ENCODE peak calls at places on chromosomes 16 and 17, in four cellular contexts. One of them, this sample, is unnamed.
A peak's percentile ranks its signal among the peaks of the same experiment; 100 is the strongest.

GRCh38 chr16:67872631-67873434 is at the start of gene EDC4:
- DNase-seq in LHCN-M2: peak; percentile 70
- DNase-seq in mesenteric fat pad: peak; percentile 97
- DNase-seq in A172: peak; percentile 49
- DNase-seq in this sample: no peak

GRCh38 chr17:39573447-39574298 is 34.0 kb downstream of the NEUROD2 start:
- DNase-seq in LHCN-M2: peak; percentile 50
- DNase-seq in mesenteric fat pad: no peak
- DNase-seq in A172: peak; percentile 65
- DNase-seq in this sample: no peak

GRCh38 chr16:81448154-81449131 is 3.8 kb downstream of the CMIP start:
- DNase-seq in A172: no peak
- DNase-seq in mesenteric fat pad: no peak
- DNase-seq in LHCN-M2: no peak
- DNase-seq in this sample: no peak

GRCh38 chr16:88624977-88625576 is 13.3 kb upstream of the IL17C start:
- DNase-seq in A172: no peak
- DNase-seq in LHCN-M2: no peak
- DNase-seq in mesenteric fat pad: no peak
- DNase-seq in this sample: no peak

GRCh38 chr17:16926061-16926511 is 45.8 kb downstream of the TNFRSF13B start:
- DNase-seq in mesenteric fat pad: peak; percentile 75
- DNase-seq in A172: no peak
- DNase-seq in LHCN-M2: no peak
- DNase-seq in this sample: no peak

GRCh38 chr17:12821376-12821940 is 32.2 kb downstream of the ARHGAP44 start:
- DNase-seq in mesenteric fat pad: no peak
- DNase-seq in A172: no peak
- DNase-seq in LHCN-M2: peak; percentile 0
- DNase-seq in this sample: no peak

GRCh38 chr16:31063843-31064611 is 10.0 kb downstream of the ZNF668 start:
- DNase-seq in A172: no peak
- DNase-seq in mesenteric fat pad: no peak
- DNase-seq in LHCN-M2: no peak
- DNase-seq in this sample: no peak

GRCh38 chr16:87457051-87457611 is 35.7 kb downstream of the ZCCHC14 start:
- DNase-seq in mesenteric fat pad: no peak
- DNase-seq in LHCN-M2: peak; percentile 32
- DNase-seq in A172: peak; percentile 57
- DNase-seq in this sample: no peak

GRCh38 chr17:80123791-80124190 is 22.4 kb downstream of the GAA start:
- DNase-seq in A172: peak; percentile 67
- DNase-seq in LHCN-M2: peak; percentile 56
- DNase-seq in mesenteric fat pad: peak; percentile 73
- DNase-seq in this sample: no peak

GRCh38 chr17:35729405-35729833 is 2.0 kb upstream of the RASL10B start:
- DNase-seq in LHCN-M2: no peak
- DNase-seq in mesenteric fat pad: no peak
- DNase-seq in A172: no peak
- DNase-seq in this sample: no peak

GRCh38 chr16:17211797-17212196 is 259.0 kb downstream of the XYLT1 start:
- DNase-seq in mesenteric fat pad: no peak
- DNase-seq in A172: no peak
- DNase-seq in LHCN-M2: no peak
- DNase-seq in this sample: no peak

GRCh38 chr16:87380875-87381274 is 2.7 kb downstream of the FBXO31 start:
- DNase-seq in mesenteric fat pad: no peak
- DNase-seq in A172: no peak
- DNase-seq in LHCN-M2: no peak
- DNase-seq in this sample: no peak

GRCh38 chr16:48365601-48366164 is 19.5 kb downstream of the SIAH1 start:
- DNase-seq in mesenteric fat pad: peak; percentile 96
- DNase-seq in LHCN-M2: peak; percentile 76
- DNase-seq in A172: peak; percentile 79
- DNase-seq in this sample: no peak

GRCh38 chr17:78120537-78120936 is 8.0 kb downstream of the TMC6 start:
- DNase-seq in mesenteric fat pad: no peak
- DNase-seq in LHCN-M2: no peak
- DNase-seq in A172: no peak
- DNase-seq in this sample: no peak

GRCh38 chr16:10866196-10866976 is 10.6 kb upstream of the CIITA start:
- DNase-seq in LHCN-M2: no peak
- DNase-seq in mesenteric fat pad: peak; percentile 65
- DNase-seq in A172: no peak
- DNase-seq in this sample: no peak

GRCh38 chr17:29617481-29618271 is 5.0 kb downstream of the CORO6 start:
- DNase-seq in mesenteric fat pad: peak; percentile 94
- DNase-seq in A172: no peak
- DNase-seq in LHCN-M2: no peak
- DNase-seq in this sample: no peak

GRCh38 chr17:66727634-66728570 is 107.0 kb upstream of the CACNG5 start:
- DNase-seq in A172: peak; percentile 34
- DNase-seq in mesenteric fat pad: peak; percentile 55
- DNase-seq in LHCN-M2: peak; percentile 29
- DNase-seq in this sample: peak; percentile 40

GRCh38 chr17:73119631-73120030 is 27.1 kb upstream of the SLC39A11 start:
- DNase-seq in A172: peak; percentile 43
- DNase-seq in LHCN-M2: no peak
- DNase-seq in mesenteric fat pad: no peak
- DNase-seq in this sample: no peak

GRCh38 chr16:29848420-29849297 is 14.4 kb downstream of the CDIPT start:
- DNase-seq in A172: peak; percentile 64
- DNase-seq in LHCN-M2: peak; percentile 69
- DNase-seq in mesenteric fat pad: peak; percentile 92
- DNase-seq in this sample: no peak

GRCh38 chr17:55264273-55264639 is 504 bp upstream of the HLF start:
- DNase-seq in LHCN-M2: no peak
- DNase-seq in mesenteric fat pad: no peak
- DNase-seq in A172: no peak
- DNase-seq in this sample: no peak

This sample was measured in SK-N-MC.